ENCODE peak calls at places on chromosome 15, in eight cellular contexts. O is hypothalamus; E is right cardiac atrium; A is stimulated activated naive CD8-positive, alpha-beta T cell treated with anti-CD3 and anti-CD28 coated beads, Interleukin-15, Interleukin-2, amounts not matched to agents 100 U/mL and 50 U/mL, for 24 hours; J is non-pigmented ciliary epithelial cell; F is erythroblast; C is kidney tubule cell; W is stimulated activated CD4-positive, alpha-beta T cell treated with anti-CD3 and anti-CD28 coated beads, Interleukin-4, amount 100 ng/mL, for 48 hours. M is an unnamed sample.

GRCh38 chr15:36428102-36428845 is 151.2 kb upstream of the CDIN1 start:
- DNase-seq in A (no peak), C (peak), J (peak), E (no peak), F (peak), O (no peak), W (no peak), M (peak)

GRCh38 chr15:88894819-88895767 is at the start of gene HAPLN3:
- DNase-seq in O (no peak), W (peak), F (no peak), C (peak), E (no peak), J (no peak), A (peak), M (peak)

GRCh38 chr15:90681480-90681879 is 35.7 kb upstream of the BLM start:
- DNase-seq in J (peak), C (peak), O (no peak), E (no peak), W (no peak), A (no peak), F (no peak), M (no peak)

GRCh38 chr15:56243117-56243773 is 434 bp downstream of the RFX7 start:
- DNase-seq in J (no peak), F (peak), A (peak), W (peak), O (peak), E (peak), C (peak), M (peak)

GRCh38 chr15:65084500-65085206 is 8.1 kb downstream of the KBTBD13 start:
- DNase-seq in W (no peak), O (no peak), J (no peak), A (no peak), C (no peak), E (no peak), F (no peak), M (no peak)

GRCh38 chr15:88066758-88067157 is 189.8 kb downstream of the NTRK3 start:
- DNase-seq in E (no peak), J (no peak), A (no peak), W (no peak), C (peak), O (no peak), F (no peak), M (no peak)

GRCh38 chr15:33283603-33284002 is 27.2 kb upstream of the RYR3 start:
- DNase-seq in W (no peak), E (no peak), O (no peak), F (no peak), J (no peak), A (no peak), C (no peak), M (no peak)

GRCh38 chr15:23497710-23498111 is 50.7 kb upstream of the GOLGA6L2 start:
- DNase-seq in W (no peak), O (no peak), E (no peak), C (peak), A (peak), J (no peak), F (peak), M (peak)

GRCh38 chr15:69757186-69757585 is 304.6 kb downstream of the RPLP1 start:
- DNase-seq in C (peak), F (no peak), W (peak), A (peak), E (no peak), J (no peak), O (no peak), M (no peak)

GRCh38 chr15:55827204-55827603 is 84.3 kb upstream of the PRTG start:
- DNase-seq in A (no peak), O (no peak), E (no peak), W (no peak), F (no peak), C (peak), J (no peak), M (no peak)

M was measured in lung microvascular endothelial cell.